ENCODE peak calls at places on chromosome 6, in ten cellular contexts. U, C, L, H, P, K, I, F, B and V are unnamed samples.

GRCh38 chr6:128508588-128509296 is 11.7 kb downstream of the PTPRK start:
- DNase-seq in U (no peak), C (no peak), L (no peak), H (no peak), P (no peak), K (no peak), I (no peak), F (no peak), B (peak), V (no peak)

GRCh38 chr6:32086661-32087573 is 22.2 kb downstream of the TNXB start:
- DNase-seq in U (no peak), C (no peak), L (no peak), H (no peak), P (no peak), K (no peak), I (no peak), F (peak), B (peak), V (peak)

GRCh38 chr6:104642871-104643270 is 216.8 kb downstream of the HACE1 start:
- DNase-seq in U (no peak), C (no peak), L (no peak), H (no peak), P (no peak), K (no peak), I (no peak), F (no peak), B (no peak), V (no peak)

GRCh38 chr6:27836783-27837635 is 75.2 kb downstream of the OR2B2 start:
- DNase-seq in U (peak), C (peak), L (no peak), H (peak), P (peak), K (peak), I (peak), F (peak), B (peak), V (no peak)

GRCh38 chr6:133001040-133001570 is 186.7 kb downstream of the RPS12 start:
- DNase-seq in U (no peak), C (no peak), L (no peak), H (no peak), P (no peak), K (no peak), I (no peak), F (no peak), B (no peak), V (no peak)

GRCh38 chr6:147310511-147310910 is 106.3 kb downstream of the STXBP5 start:
- DNase-seq in U (no peak), C (no peak), L (no peak), H (no peak), P (no peak), K (no peak), I (no peak), F (no peak), B (no peak), V (no peak)

GRCh38 chr6:108564178-108564577 is 3.5 kb downstream of the FOXO3 start:
- DNase-seq in U (no peak), C (no peak), L (no peak), H (no peak), P (no peak), K (no peak), I (no peak), F (no peak), B (peak), V (no peak)

GRCh38 chr6:85110943-85111342 is 338.9 kb upstream of the NT5E start:
- DNase-seq in U (no peak), C (no peak), L (no peak), H (no peak), P (no peak), K (no peak), I (no peak), F (no peak), B (no peak), V (no peak)

GRCh38 chr6:150686566-150686965 is 86.9 kb downstream of the PLEKHG1 start:
- DNase-seq in U (no peak), C (no peak), L (no peak), H (peak), P (no peak), K (no peak), I (no peak), F (no peak), B (no peak), V (no peak)

GRCh38 chr6:63663147-63663877 is 27.7 kb downstream of the PHF3 start:
- DNase-seq in U (no peak), C (no peak), L (no peak), H (no peak), P (no peak), K (no peak), I (no peak), F (no peak), B (peak), V (no peak)

GRCh38 chr6:170080828-170081368 is 210.0 kb downstream of the DLL1 start:
- DNase-seq in U (peak), C (peak), L (no peak), H (no peak), P (no peak), K (no peak), I (no peak), F (no peak), B (no peak), V (no peak)

GRCh38 chr6:6712258-6712978 is 123.9 kb downstream of the LY86 start:
- DNase-seq in U (no peak), C (no peak), L (no peak), H (peak), P (no peak), K (no peak), I (no peak), F (no peak), B (peak), V (no peak)

GRCh38 chr6:169620171-169621125 is 81.4 kb downstream of the WDR27 start:
- DNase-seq in U (no peak), C (no peak), L (no peak), H (no peak), P (no peak), K (no peak), I (no peak), F (no peak), B (peak), V (no peak)

GRCh38 chr6:105592329-105592728 is 189.4 kb upstream of the PREP start:
- DNase-seq in U (no peak), C (no peak), L (no peak), H (no peak), P (no peak), K (no peak), I (no peak), F (no peak), B (peak), V (no peak)

GRCh38 chr6:107716688-107717089 is 107.4 kb downstream of the SCML4 start:
- DNase-seq in U (no peak), C (peak), L (no peak), H (no peak), P (peak), K (peak), I (peak), F (no peak), B (peak), V (peak)

GRCh38 chr6:138600261-138600660 is 101.0 kb upstream of the NHSL1 start:
- DNase-seq in U (no peak), C (no peak), L (no peak), H (no peak), P (no peak), K (no peak), I (no peak), F (no peak), B (no peak), V (no peak)

GRCh38 chr6:118141211-118141610 is 234.1 kb downstream of the SLC35F1 start:
- DNase-seq in U (no peak), C (no peak), L (no peak), H (no peak), P (no peak), K (no peak), I (no peak), F (no peak), B (no peak), V (no peak)

DNA sequence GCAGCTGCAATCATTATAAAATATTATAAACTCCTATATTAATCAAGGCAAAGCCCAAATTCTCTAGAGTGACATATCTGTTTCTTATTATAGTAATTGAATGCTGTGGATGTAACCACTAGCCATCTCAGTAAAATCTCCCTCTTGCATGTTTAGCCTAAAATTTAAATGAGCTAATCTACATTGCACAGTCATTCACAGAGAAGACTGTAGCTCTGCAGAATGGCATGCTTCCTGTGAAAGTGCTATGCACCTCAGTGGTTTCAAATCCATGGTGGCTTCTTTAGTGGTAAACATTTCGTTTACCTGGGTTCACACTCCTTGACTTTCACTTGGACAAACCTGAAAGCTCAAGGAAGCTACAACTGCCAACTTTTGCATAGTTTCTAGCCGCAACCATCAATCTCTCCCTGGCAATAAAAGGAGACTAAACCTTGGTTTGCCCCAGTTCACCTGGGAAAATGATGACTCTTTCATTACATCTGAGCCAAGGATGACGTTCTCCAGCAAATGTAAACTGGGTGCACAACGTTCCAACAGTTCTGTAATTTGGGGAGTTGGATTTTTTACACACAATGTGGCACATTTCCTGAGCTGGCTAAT is 47.2 kb downstream of the FILIP1 start:
- DNase-seq in U (no peak), C (no peak), L (no peak), H (no peak), P (no peak), K (no peak), I (no peak), F (no peak), B (no peak), V (no peak)
- H3K27ac ChIP-seq in U (no peak), C (no peak), L (no peak), H (no peak), P (no peak), K (no peak), I (no peak), F (peak), B (no peak), V (no peak)

DNA sequence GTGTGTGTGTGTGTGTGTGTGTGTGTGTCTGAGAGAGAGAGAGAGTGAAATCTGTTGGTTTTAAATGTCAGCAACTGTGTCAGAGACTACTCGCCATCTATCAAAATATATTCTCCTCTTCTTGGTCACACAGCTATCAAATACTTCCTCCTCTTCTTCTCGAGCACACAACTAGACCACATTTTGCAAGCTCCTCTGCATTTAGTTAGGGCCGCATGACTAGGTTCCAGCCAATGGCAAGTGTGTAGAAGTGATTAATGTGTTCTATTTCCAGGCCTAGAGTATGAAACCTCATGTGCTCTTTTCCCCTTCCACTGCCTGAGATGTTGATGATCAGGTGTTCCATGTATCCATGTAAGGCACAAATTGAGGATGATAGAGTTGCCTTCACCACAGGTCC is 278.5 kb upstream of the MARCKS start:
- DNase-seq in U (no peak), C (no peak), L (no peak), H (no peak), P (no peak), K (no peak), I (no peak), F (no peak), B (no peak), V (no peak)
- H3K27ac ChIP-seq in U (no peak), C (no peak), L (no peak), H (no peak), P (no peak), K (no peak), I (no peak), F (no peak), B (no peak), V (no peak)

DNA sequence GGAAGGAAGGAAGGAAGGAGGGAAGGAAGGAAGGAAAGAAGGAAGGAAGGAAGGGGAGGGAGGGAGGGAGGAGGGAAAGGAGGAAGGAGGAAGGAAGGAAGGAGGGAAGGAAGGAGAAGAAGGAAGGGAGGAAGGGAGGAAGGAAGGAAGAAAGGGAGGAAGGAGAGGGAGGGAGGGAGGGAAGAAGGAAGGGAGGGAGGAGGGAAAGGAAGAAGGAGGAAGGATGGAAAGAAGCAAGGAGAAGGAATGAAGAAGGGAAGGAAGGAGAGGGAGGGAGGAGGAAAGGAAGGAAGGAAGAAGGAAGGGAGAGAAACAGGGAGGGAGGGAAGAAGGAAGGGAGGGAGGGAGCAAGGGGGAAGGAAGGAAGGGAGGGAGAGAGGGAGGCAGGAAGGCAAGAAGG is 204.9 kb downstream of the PHACTR1 start:
- DNase-seq in U (no peak), C (no peak), L (no peak), H (no peak), P (no peak), K (no peak), I (no peak), F (no peak), B (no peak), V (no peak)
- H3K27ac ChIP-seq in U (no peak), C (no peak), L (no peak), H (no peak), P (no peak), K (no peak), I (no peak), F (no peak), B (no peak), V (no peak)

DNA sequence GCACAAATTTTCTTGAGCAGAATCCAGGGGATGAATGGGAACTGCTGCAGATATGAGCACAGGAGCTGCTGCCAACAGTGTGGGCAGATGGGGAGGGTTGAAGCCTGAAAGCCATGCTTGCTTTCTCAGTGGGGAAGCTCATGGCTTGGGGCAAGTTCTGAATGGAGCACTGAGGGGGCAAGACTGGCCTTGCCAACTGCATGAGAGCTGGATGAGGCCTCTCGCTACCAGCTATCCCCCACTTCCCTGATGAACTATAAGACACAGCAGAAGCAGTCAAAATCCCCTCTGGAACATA is 28.3 kb downstream of the TREM1 start:
- DNase-seq in U (no peak), C (no peak), L (no peak), H (no peak), P (no peak), K (no peak), I (no peak), F (no peak), B (no peak), V (no peak)
- H3K27ac ChIP-seq in U (no peak), C (no peak), L (no peak), H (no peak), P (no peak), K (no peak), I (no peak), F (no peak), B (no peak), V (no peak)

GRCh38 chr6:4370066-4370465 is 234.7 kb upstream of the ECI2 start:
- DNase-seq in U (no peak), C (no peak), L (no peak), H (no peak), P (no peak), K (no peak), I (no peak), F (no peak), B (peak), V (no peak)
- H3K27ac ChIP-seq in U (peak), C (no peak), L (no peak), H (no peak), P (no peak), K (no peak), I (no peak), F (no peak), B (peak), V (no peak)